ENCODE peak calls at places on chromosomes 6 and 20, in four cellular contexts. C is CD8-positive, alpha-beta T cell; K is cardiac muscle cell; I is mesothelial cell of epicardium. M is an unnamed sample.

GRCh38 chr6:167401525-167402194 is 76.8 kb downstream of the TTLL2 start:
- DNase-seq in C (no peak), K (no peak), I (no peak), M (no peak)

GRCh38 chr20:62361799-62362589 is 5.1 kb downstream of the LAMA5 start:
- DNase-seq in C (no peak), K (peak), I (no peak), M (peak)

GRCh38 chr6:132798820-132799538 is 542 bp upstream of the SLC18B1 start:
- DNase-seq in C (peak), K (peak), I (no peak), M (peak)

GRCh38 chr6:43076928-43077809 is 1.1 kb downstream of the PTK7 start:
- DNase-seq in C (no peak), K (peak), I (no peak), M (no peak)

GRCh38 chr6:39280247-39280731 is 33.9 kb downstream of the KCNK17 start:
- DNase-seq in C (no peak), K (no peak), I (no peak), M (peak)

GRCh38 chr6:132190815-132191175 is 210.5 kb downstream of the MOXD1 start:
- DNase-seq in C (no peak), K (no peak), I (no peak), M (no peak)

GRCh38 chr6:113989675-113990074 is 18.7 kb upstream of the HDAC2 start:
- DNase-seq in C (no peak), K (no peak), I (no peak), M (no peak)

GRCh38 chr6:78308025-78308424 is 559.3 kb upstream of the IRAK1BP1 start:
- DNase-seq in C (no peak), K (peak), I (no peak), M (no peak)

GRCh38 chr20:60638430-60639098 is 613.5 kb upstream of the CDH4 start:
- DNase-seq in C (no peak), K (no peak), I (no peak), M (no peak)

GRCh38 chr20:63857751-63858392 is 3.4 kb upstream of the ABHD16B start:
- DNase-seq in C (no peak), K (no peak), I (no peak), M (peak)

GRCh38 chr6:43724914-43725642 is 37.5 kb upstream of the MRPS18A start:
- DNase-seq in C (peak), K (no peak), I (no peak), M (peak)

GRCh38 chr6:3721810-3722209 is 29.7 kb downstream of the PXDC1 start:
- DNase-seq in C (no peak), K (no peak), I (no peak), M (no peak)

GRCh38 chr6:87965806-87966205 is 81.8 kb upstream of the SPACA1 start:
- DNase-seq in C (no peak), K (no peak), I (no peak), M (no peak)

GRCh38 chr6:34196833-34197195 is 39.9 kb upstream of the HMGA1 start:
- DNase-seq in C (no peak), K (no peak), I (no peak), M (no peak)

GRCh38 chr6:68313911-68314310 is 321.2 kb upstream of the ADGRB3 start:
- DNase-seq in C (no peak), K (peak), I (no peak), M (no peak)

GRCh38 chr6:22642254-22642653 is 72.9 kb downstream of the HDGFL1 start:
- DNase-seq in C (no peak), K (no peak), I (no peak), M (no peak)

GRCh38 chr20:14332796-14333345 is 4.5 kb downstream of the FLRT3 start:
- DNase-seq in C (no peak), K (no peak), I (no peak), M (no peak)

GRCh38 chr6:38110407-38111025 is 291.0 kb downstream of the ZFAND3 start:
- DNase-seq in C (no peak), K (peak), I (no peak), M (peak)

GRCh38 chr6:70289299-70289698 is 13.6 kb downstream of the COL9A1 start:
- DNase-seq in C (no peak), K (no peak), I (no peak), M (no peak)

GRCh38 chr20:48771542-48771941 is 56.3 kb downstream of the PREX1 start:
- DNase-seq in C (no peak), K (no peak), I (no peak), M (no peak)

GRCh38 chr6:137351890-137352289 is 132.7 kb upstream of the IFNGR1 start:
- DNase-seq in C (no peak), K (no peak), I (no peak), M (peak)

GRCh38 chr6:119073307-119074051 is 5.0 kb downstream of the FAM184A start:
- DNase-seq in C (no peak), K (no peak), I (no peak), M (no peak)

GRCh38 chr6:128827675-128828464 is 55.1 kb upstream of the LAMA2 start:
- DNase-seq in C (no peak), K (no peak), I (no peak), M (no peak)

GRCh38 chr6:160088069-160088773 is 33.4 kb upstream of the SLC22A1 start:
- DNase-seq in C (no peak), K (peak), I (no peak), M (peak)

GRCh38 chr6:118893095-118893881 is 664 bp upstream of the ASF1A start:
- DNase-seq in C (peak), K (peak), I (no peak), M (peak)

GRCh38 chr20:62618622-62619529 is 23.4 kb upstream of the SLCO4A1 start:
- DNase-seq in C (peak), K (no peak), I (no peak), M (no peak)

GRCh38 chr6:431504-431903 is 40.0 kb downstream of the IRF4 start:
- DNase-seq in C (no peak), K (no peak), I (no peak), M (no peak)

GRCh38 chr6:56259163-56259562 is 11.8 kb upstream of the COL21A1 start:
- DNase-seq in C (no peak), K (no peak), I (no peak), M (no peak)

GRCh38 chr20:3933126-3933684 is 44.0 kb downstream of the PANK2 start:
- DNase-seq in C (no peak), K (no peak), I (no peak), M (no peak)

GRCh38 chr6:129730477-129731165 is 20.6 kb upstream of the ARHGAP18 start:
- DNase-seq in C (peak), K (no peak), I (no peak), M (no peak)

GRCh38 chr6:56637640-56638039 is 5.0 kb downstream of the DST start:
- DNase-seq in C (no peak), K (peak), I (no peak), M (no peak)

GRCh38 chr6:22334778-22335177 is 37.9 kb upstream of the PRL start:
- DNase-seq in C (no peak), K (no peak), I (no peak), M (no peak)

GRCh38 chr6:42745083-42745637 is 743 bp downstream of the TBCC start:
- DNase-seq in C (peak), K (peak), I (no peak), M (peak)

GRCh38 chr20:33654680-33655161 is 7.4 kb upstream of the C20orf144 start:
- DNase-seq in C (no peak), K (no peak), I (no peak), M (peak)

GRCh38 chr20:31473331-31474096 is 1.4 kb downstream of the DEFB124 start:
- DNase-seq in C (no peak), K (no peak), I (no peak), M (no peak)

GRCh38 chr6:7954477-7955200 is 44.1 kb upstream of the TXNDC5 start:
- DNase-seq in C (no peak), K (no peak), I (no peak), M (no peak)

GRCh38 chr6:154593122-154593521 is 82.6 kb upstream of the CNKSR3 start:
- DNase-seq in C (no peak), K (peak), I (no peak), M (no peak)

GRCh38 chr20:16761305-16761829 is 13.2 kb downstream of the OTOR start:
- DNase-seq in C (peak), K (peak), I (no peak), M (peak)

GRCh38 chr20:37711987-37712961 is 18.4 kb downstream of the CTNNBL1 start:
- DNase-seq in C (no peak), K (no peak), I (no peak), M (no peak)

DNA sequence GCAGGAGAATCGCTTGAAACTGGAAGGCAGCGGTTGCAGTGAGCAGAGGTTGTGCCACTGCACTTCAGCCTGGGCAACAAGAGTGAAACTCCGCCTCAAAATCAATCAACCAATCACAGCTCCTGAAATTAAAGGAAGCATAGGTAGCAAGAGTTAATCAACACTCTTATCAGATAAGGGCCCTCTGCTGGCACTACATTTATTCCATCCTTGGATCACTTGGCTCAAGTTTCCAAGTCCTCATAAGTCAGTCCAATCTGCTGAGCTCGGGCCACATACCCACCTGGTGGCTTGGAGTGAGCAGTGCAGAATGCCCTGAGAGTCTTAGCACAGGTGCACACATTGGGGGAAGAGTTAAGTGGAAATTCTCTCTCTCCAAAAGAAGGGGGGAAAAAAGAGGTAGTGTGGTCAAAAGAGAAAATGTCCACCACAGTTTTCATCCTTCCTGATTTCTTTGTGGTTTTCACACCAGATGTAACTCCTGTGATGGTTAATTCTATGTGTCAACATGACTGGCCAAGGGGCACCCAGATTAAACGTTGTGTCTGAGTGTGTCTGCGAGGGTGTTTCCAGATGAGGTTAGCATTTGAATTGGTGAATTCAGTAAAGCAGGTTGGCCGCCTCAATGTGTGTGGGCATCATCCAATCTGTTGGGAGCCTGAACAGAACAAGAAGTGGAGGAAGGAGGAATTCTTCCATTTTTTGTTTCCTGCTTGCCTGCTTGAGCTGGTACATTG is 14.2 kb upstream of the FAM8A1 start:
- DNase-seq in C (no peak), K (no peak), I (no peak), M (no peak)
- TF ChIP-seq CTCF in C (no peak), K (no peak), I (peak), M (no peak)

GRCh38 chr6:12923644-12924235 is 207.2 kb downstream of the PHACTR1 start:
- DNase-seq in C (no peak), K (no peak), I (no peak), M (no peak)
- TF ChIP-seq CTCF in C (no peak), K (no peak), I (no peak), M (no peak)

DNA sequence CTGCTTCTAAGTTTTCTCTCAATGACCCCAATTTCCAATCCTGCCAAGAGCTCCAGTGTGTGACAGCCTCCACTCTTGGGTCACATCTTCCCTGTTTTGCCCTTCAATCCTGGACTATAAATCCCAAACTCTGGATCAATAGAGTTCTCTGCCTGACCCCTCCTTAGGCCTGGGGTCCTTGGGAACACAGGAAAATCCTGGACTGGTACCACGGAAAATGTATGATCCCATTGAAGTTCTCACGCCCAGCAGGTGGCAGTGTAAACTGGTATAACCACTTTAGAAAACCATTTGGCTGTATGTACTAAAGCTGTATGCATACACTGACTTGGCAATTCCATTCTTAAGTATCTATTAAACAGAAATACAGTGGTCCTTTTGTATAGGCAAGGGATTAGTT is 98.0 kb downstream of the SNAP25 start:
- DNase-seq in C (no peak), K (no peak), I (no peak), M (no peak)
- TF ChIP-seq CTCF in C (no peak), K (no peak), I (no peak), M (peak)

DNA sequence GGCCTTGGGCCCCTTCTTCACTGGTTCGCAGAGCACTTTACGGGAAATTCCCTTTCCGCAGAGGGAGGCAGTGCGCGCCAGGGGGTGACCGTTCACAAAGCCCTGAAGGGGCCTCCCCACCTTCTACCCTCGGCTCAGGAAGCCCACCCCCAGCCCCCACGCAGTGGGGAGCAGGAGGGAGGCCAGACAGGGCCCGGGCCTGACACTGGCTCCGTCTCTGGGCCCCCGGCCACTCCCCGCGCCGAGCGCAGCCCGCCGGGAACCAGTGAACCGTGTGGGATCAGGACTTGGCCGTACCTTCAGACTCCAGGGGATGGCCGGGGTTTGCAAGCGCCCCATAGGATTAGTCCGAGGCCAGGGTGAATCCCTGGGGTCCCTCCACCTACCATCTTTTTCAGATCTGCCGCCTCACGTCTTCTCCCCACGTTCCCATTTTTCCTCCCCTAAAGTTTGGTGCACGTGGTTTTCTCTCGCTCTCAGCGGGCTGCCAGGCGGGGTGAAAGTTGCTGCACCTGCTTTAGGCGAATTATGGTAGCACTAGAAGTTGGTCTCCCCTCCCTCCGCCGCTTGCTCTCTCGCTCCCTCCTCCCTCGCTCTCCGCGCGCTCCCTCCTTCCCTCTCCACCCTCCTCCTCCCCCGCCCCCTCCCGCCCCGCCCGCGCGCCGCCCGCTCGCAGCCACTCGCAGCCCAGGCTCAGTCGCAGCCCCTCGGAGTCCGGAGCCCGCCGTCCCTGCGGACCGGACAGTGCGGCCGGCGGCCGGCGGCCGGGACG is at the start of gene FOXP4:
- DNase-seq in C (peak), K (peak), I (peak), M (peak)
- TF ChIP-seq CTCF in C (no peak), K (no peak), I (no peak), M (no peak)

GRCh38 chr6:29702519-29703103 is 20.6 kb upstream of the HLA-F start:
- DNase-seq in C (peak), K (peak), I (no peak), M (no peak)
- TF ChIP-seq CTCF in C (peak), K (peak), I (peak), M (peak)

GRCh38 chr6:12522347-12522746 is 194.2 kb upstream of the PHACTR1 start:
- DNase-seq in C (no peak), K (no peak), I (no peak), M (no peak)
- TF ChIP-seq CTCF in C (no peak), K (no peak), I (no peak), M (no peak)

DNA sequence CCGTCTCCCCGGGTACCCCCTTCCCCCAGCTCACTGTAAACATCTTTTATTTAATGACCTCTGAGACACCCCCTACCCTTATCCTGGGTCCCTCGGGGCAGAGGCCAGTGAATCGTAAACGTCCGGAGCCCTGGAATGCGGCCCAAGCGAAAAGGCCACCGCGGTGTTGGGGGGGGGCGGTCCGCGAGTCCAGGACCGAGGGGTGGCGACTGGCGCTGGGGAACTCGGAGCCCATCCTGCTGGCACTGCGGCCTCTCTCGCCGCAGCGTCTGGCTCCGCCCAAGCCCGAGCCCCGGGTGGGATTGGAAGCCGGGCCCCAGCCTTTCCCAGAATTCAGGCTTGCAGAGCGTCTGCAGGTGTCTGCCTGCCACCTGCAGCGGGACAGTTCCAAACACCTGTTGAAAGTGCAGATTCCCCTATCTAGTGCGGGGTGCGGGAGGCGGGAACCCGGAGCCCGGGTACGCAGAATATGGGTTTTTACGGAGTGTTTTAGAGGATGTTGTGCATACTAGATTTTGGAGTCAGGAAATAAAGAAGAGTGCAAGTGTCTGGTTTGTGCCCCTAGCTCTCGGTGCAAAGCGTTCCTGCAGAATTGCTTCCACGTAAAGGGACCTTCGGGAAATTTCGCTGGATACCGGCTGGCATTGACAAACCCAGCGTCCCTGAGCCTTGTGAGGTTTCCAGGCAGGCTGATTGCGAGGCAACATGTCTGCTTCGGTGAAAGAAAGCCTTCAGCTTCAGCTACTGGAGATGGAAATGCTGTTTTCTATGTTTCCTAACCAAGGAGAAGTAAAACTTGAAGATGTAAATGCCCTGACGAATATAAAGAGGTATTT is 808 bp downstream of the RWDD2A start:
- DNase-seq in C (peak), K (peak), I (peak), M (peak)
- TF ChIP-seq CTCF in C (no peak), K (no peak), I (no peak), M (no peak)

DNA sequence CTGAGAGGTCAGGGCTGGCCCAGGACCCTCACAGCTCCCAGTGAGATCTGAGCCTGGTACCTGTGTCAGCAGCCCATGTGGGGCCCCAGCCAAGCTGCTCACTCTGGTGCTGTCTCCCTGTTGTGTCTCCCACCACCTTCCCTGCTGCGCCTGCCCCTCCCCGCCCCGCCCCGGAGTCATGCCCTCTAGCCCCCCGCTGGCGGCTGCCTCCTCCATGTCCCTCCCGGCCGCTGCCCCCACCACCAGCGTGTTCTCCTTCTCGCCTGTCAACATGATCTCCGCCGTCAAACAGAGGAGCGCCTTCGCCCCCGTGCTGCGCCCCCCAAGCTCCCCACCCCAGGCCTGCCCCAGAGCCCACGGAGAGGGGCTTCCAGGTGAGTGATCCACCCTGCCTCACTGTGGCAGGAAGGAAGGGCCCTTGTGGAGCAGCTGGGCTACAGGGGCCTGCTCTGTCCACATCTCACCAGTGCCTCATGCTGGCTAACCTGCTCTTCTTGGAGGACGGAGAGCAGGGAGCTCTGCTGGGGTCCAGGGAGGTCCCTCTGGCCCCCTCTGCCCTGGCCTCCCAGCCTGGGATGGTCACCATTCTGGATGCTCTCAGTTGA is 44.9 kb downstream of the CPXM1 start:
- DNase-seq in C (no peak), K (no peak), I (no peak), M (no peak)
- TF ChIP-seq CTCF in C (no peak), K (no peak), I (no peak), M (no peak)

DNA sequence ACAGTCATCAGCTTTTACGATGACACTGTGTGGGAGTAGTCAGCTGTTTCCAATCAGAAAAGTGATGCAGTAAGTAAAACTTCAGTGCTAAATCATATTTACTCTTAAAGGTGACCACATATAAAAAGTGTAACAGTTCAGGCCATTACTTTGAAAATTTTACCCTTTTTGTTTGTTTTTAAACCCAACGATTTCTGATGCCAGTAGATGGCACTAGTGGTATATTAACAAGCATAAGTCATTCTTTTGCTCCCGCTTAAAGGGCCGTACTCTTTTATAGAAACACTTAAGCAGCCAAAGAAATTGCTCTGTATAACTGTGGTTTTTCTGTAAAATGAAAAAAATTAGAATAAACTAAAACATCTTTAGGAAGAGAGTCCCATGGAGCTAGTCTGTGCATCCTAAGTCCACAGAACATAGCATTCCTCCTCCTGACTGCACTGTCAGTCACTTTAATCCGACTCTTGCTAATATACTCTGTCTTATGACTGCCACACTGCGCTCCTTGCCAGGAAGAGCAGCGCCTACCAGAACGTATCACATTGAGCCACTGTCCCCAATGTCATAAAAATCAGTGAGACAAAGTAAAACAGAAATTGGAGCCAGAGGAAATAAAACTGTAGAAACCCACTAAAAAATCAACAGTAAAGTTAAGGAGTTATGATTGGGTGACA is 25.1 kb downstream of the HEBP2 start:
- DNase-seq in C (no peak), K (peak), I (no peak), M (no peak)
- TF ChIP-seq CTCF in C (peak), K (peak), I (peak), M (peak)

M was measured in adrenal gland.